ENCODE peak calls at places on chromosomes 12 and 14, in six cellular contexts. T is brain microvascular endothelial cell, G is colonic mucosa, Q is HCT116, D is PC-3, E is PC-9. V is an unnamed sample.
A peak's percentile ranks its signal among the peaks of the same experiment; 100 is the strongest.

GRCh38 chr12:69686731-69687130 is 12.4 kb downstream of the BEST3 start:
- DNase-seq in Q (no peak), D (no peak), G (no peak), T (no peak), E (no peak), V (no peak)

GRCh38 chr12:563250-563781 is 99.9 kb downstream of the NINJ2 start:
- DNase-seq in T (no peak), G (no peak), Q (no peak), D (no peak), E (no peak), V (no peak)

GRCh38 chr14:37466623-37467088 is 128.4 kb downstream of the FOXA1 start:
- DNase-seq in G (peak; percentile 27), D (no peak), E (no peak), T (no peak), Q (no peak), V (no peak)

GRCh38 chr12:112153181-112153899 is 28.0 kb downstream of the TRAFD1 start:
- DNase-seq in T (no peak), E (no peak), G (no peak), Q (no peak), D (no peak), V (no peak)

GRCh38 chr14:100629098-100629497 is 41.9 kb upstream of the BEGAIN start:
- DNase-seq in E (no peak), D (no peak), T (no peak), Q (no peak), G (no peak), V (no peak)

GRCh38 chr12:14018080-14018479 is 36.7 kb upstream of the GRIN2B start:
- DNase-seq in G (no peak), T (no peak), Q (no peak), D (no peak), E (no peak), V (no peak)

GRCh38 chr12:54299515-54300266 is 1.1 kb downstream of the NFE2 start:
- DNase-seq in T (no peak), G (no peak), D (peak; percentile 37), E (no peak), Q (no peak), V (no peak)

GRCh38 chr12:75944097-75944904 is 87.3 kb downstream of the PHLDA1 start:
- DNase-seq in Q (peak; percentile 84), T (peak; percentile 73), E (peak; percentile 97), D (peak; percentile 96), G (no peak), V (peak; percentile 84)

GRCh38 chr14:75905505-75905904 is 76.3 kb downstream of the TGFB3 start:
- DNase-seq in E (no peak), D (no peak), G (peak; percentile 42), Q (no peak), T (peak; percentile 42), V (no peak)

GRCh38 chr12:127485528-127485927 is 781.4 kb upstream of the TMEM132C start:
- DNase-seq in T (peak; percentile 95), E (no peak), G (no peak), Q (no peak), D (peak; percentile 98), V (peak; percentile 59)

GRCh38 chr14:67251573-67252226 is 10.5 kb downstream of the PALS1 start:
- DNase-seq in T (peak; percentile 32), D (peak; percentile 72), E (peak; percentile 51), Q (no peak), G (no peak), V (no peak)

GRCh38 chr12:11812558-11813421 is 163.3 kb downstream of the ETV6 start:
- DNase-seq in G (peak; percentile 74), T (no peak), E (no peak), D (no peak), Q (no peak), V (no peak)

GRCh38 chr12:69732088-69732487 is 6.6 kb upstream of the RAB3IP start:
- DNase-seq in D (peak; percentile 66), Q (no peak), E (peak; percentile 61), G (no peak), T (peak; percentile 20), V (no peak)

GRCh38 chr14:29930283-29930682 is 2.6 kb upstream of the PRKD1 start:
- DNase-seq in D (peak; percentile 72), E (peak; percentile 39), Q (no peak), G (no peak), T (peak; percentile 4), V (peak; percentile 14)

GRCh38 chr12:95918194-95918993 is 24.0 kb downstream of the CCDC38 start:
- DNase-seq in D (peak; percentile 70), T (peak; percentile 53), Q (peak; percentile 37), E (peak; percentile 39), G (peak; percentile 28), V (no peak)

GRCh38 chr12:67452119-67452805 is 183.1 kb downstream of the CAND1 start:
- DNase-seq in E (no peak), G (no peak), D (no peak), T (no peak), Q (no peak), V (no peak)

GRCh38 chr14:92973798-92974372 is 50.9 kb downstream of the CHGA start:
- DNase-seq in E (no peak), T (no peak), G (no peak), D (no peak), Q (no peak), V (no peak)

GRCh38 chr14:92586001-92586947 is 72.7 kb downstream of the RIN3 start:
- DNase-seq in G (no peak), Q (no peak), T (peak; percentile 90), E (peak; percentile 60), D (peak; percentile 77), V (peak; percentile 99)

GRCh38 chr14:34368115-34368970 is 93.7 kb downstream of the SPTSSA start:
- DNase-seq in E (peak; percentile 83), Q (no peak), G (peak; percentile 69), T (no peak), D (peak; percentile 30), V (peak; percentile 46)

GRCh38 chr12:14238224-14238792 is 127.2 kb upstream of the ATF7IP start:
- DNase-seq in T (no peak), Q (no peak), G (no peak), D (peak; percentile 56), E (no peak), V (no peak)

GRCh38 chr12:121137512-121137911 is 4.8 kb downstream of the P2RX7 start:
- DNase-seq in D (no peak), T (no peak), Q (no peak), E (no peak), G (no peak), V (no peak)

GRCh38 chr12:124524231-124524925 is 43.0 kb downstream of the NCOR2 start:
- DNase-seq in D (peak; percentile 57), G (no peak), E (peak; percentile 53), T (peak; percentile 74), Q (no peak), V (peak; percentile 82)

GRCh38 chr14:81952917-81953316 is 419.3 kb upstream of the SEL1L start:
- DNase-seq in T (no peak), E (no peak), G (no peak), D (no peak), Q (no peak), V (no peak)

GRCh38 chr12:26091837-26092236 is 33.0 kb downstream of the BHLHE41 start:
- DNase-seq in T (no peak), Q (no peak), G (no peak), D (peak; percentile 47), E (no peak), V (no peak)

GRCh38 chr14:52327374-52328226 is 13.5 kb downstream of the PTGER2 start:
- DNase-seq in D (peak; percentile 70), T (no peak), Q (no peak), E (no peak), G (no peak), V (peak; percentile 15)

GRCh38 chr12:24707379-24707778 is 241.5 kb downstream of the BCAT1 start:
- DNase-seq in G (no peak), E (no peak), D (no peak), Q (no peak), T (no peak), V (no peak)

GRCh38 chr12:52233462-52234141 is 559 bp downstream of the KRT7 start:
- DNase-seq in T (no peak), Q (no peak), G (no peak), D (peak; percentile 35), E (peak; percentile 35), V (no peak)

GRCh38 chr12:121628037-121628436 is 1.7 kb downstream of the ORAI1 start:
- DNase-seq in Q (no peak), D (peak; percentile 35), T (no peak), E (no peak), G (peak; percentile 73), V (no peak)

GRCh38 chr14:69484444-69485113 is at the start of gene PLEKHD1:
- DNase-seq in Q (peak; percentile 18), G (peak; percentile 54), T (no peak), E (peak; percentile 42), D (peak; percentile 56), V (no peak)

GRCh38 chr14:55433880-55434804 is 6.3 kb downstream of the TBPL2 start:
- DNase-seq in E (no peak), G (no peak), Q (no peak), D (no peak), T (no peak), V (no peak)

GRCh38 chr12:12725956-12726542 is 8.9 kb downstream of the CDKN1B start:
- DNase-seq in Q (no peak), G (no peak), T (no peak), D (no peak), E (no peak), V (no peak)

GRCh38 chr12:104602901-104603300 is 146.2 kb downstream of the CHST11 start:
- DNase-seq in G (no peak), T (no peak), D (peak; percentile 60), Q (no peak), E (peak; percentile 85), V (no peak)

DNA sequence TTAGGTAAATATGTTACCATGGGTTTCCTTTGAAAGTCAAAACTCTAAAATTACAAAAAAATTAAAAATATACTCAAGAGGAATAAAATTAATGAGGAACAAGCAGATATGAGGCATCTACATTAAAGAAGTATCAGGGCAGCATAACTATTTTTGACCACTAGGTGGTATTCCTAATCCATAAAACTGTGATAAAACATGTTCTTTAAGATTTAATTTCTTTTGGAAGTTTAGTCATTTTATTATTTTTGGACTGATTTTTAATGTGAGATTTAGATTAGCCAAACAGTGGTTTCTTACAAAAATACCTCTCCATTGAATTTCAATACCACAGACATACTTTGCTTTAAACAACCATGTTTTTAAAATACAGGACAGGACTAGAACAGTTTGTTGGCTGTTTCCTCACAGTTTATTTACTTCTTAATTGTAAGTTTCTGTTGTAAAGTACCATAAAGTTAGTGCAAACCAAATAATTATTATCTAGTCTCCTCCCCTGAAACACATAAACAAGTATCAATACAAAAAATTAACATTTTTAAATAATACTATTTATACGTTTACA is 49.8 kb downstream of the NTS start:
- DNase-seq in D (peak; percentile 60), E (no peak), Q (peak; percentile 21), G (no peak), T (no peak), V (no peak)
- TF ChIP-seq CTCF in D (peak; percentile 78), E (peak; percentile 78), Q (peak; percentile 36), G (peak; percentile 56), T (peak; percentile 50), V (peak; percentile 55)

GRCh38 chr12:43816168-43816567 is 10.1 kb upstream of the TWF1 start:
- DNase-seq in G (no peak), E (no peak), T (no peak), Q (no peak), D (peak; percentile 39), V (no peak)
- H3K27me3 ChIP-seq in G (no peaks in the 10 kb centered on the region), E (no peaks in the 10 kb centered on the region), T (no peaks in the 10 kb centered on the region), Q (no peaks in the 10 kb centered on the region), D (no peaks in the 10 kb centered on the region), V (no peaks in the 10 kb centered on the region)

GRCh38 chr12:68559984-68560822 is 50.5 kb upstream of the RAP1B start:
- DNase-seq in E (no peak), Q (no peak), D (no peak), T (peak; percentile 3), G (peak; percentile 21), V (no peak)
- H3K4me3 ChIP-seq in E (no peak overlapping the region), Q (no peak overlapping the region), D (no peak overlapping the region), T (no peak overlapping the region), G (no peak overlapping the region), V (no peak overlapping the region)

GRCh38 chr12:38689704-38690103 is 215.7 kb downstream of the CPNE8 start:
- DNase-seq in Q (no peak), D (peak; percentile 53), G (no peak), T (no peak), E (no peak), V (peak; percentile 16)
- TF ChIP-seq CTCF in Q (no peak), D (no peak), G (no peak), T (no peak), E (no peak), V (no peak)